ENCODE peak calls at places on chromosomes 12 and 14, in seven cellular contexts. One of them, this sample, is unnamed.

GRCh38 chr14:29749327-29749726 is 178.3 kb downstream of the PRKD1 start:
- DNase-seq in stomach: no peak
- DNase-seq in AG10803: peak; percentile 44
- DNase-seq in CD4-positive, alpha-beta T cell: no peak
- DNase-seq in heart left ventricle: no peak
- DNase-seq in GM20000: no peak
- DNase-seq in body of pancreas: no peak
- DNase-seq in this sample: no peak

GRCh38 chr14:89983375-89983774 is 27.6 kb downstream of the TDP1 start:
- DNase-seq in GM20000: no peak
- DNase-seq in AG10803: no peak
- DNase-seq in CD4-positive, alpha-beta T cell: no peak
- DNase-seq in body of pancreas: no peak
- DNase-seq in heart left ventricle: no peak
- DNase-seq in stomach: no peak
- DNase-seq in this sample: no peak

GRCh38 chr12:57454566-57455373 is at the start of gene INHBE:
- DNase-seq in heart left ventricle: no peak
- DNase-seq in GM20000: no peak
- DNase-seq in CD4-positive, alpha-beta T cell: no peak
- DNase-seq in stomach: no peak
- DNase-seq in AG10803: peak; percentile 96
- DNase-seq in body of pancreas: peak; percentile 63
- DNase-seq in this sample: peak; percentile 77

GRCh38 chr14:61764342-61765122 is 2.3 kb downstream of the SNAPC1 start:
- DNase-seq in stomach: no peak
- DNase-seq in GM20000: no peak
- DNase-seq in AG10803: no peak
- DNase-seq in heart left ventricle: no peak
- DNase-seq in CD4-positive, alpha-beta T cell: no peak
- DNase-seq in body of pancreas: no peak
- DNase-seq in this sample: no peak

GRCh38 chr12:15599266-15600037 is 189.7 kb downstream of the EPS8 start:
- DNase-seq in heart left ventricle: peak; percentile 65
- DNase-seq in CD4-positive, alpha-beta T cell: no peak
- DNase-seq in GM20000: no peak
- DNase-seq in AG10803: peak; percentile 77
- DNase-seq in stomach: no peak
- DNase-seq in body of pancreas: peak; percentile 25
- DNase-seq in this sample: no peak

GRCh38 chr12:19451196-19451595 is 11.9 kb downstream of the AEBP2 start:
- DNase-seq in GM20000: no peak
- DNase-seq in stomach: no peak
- DNase-seq in body of pancreas: no peak
- DNase-seq in CD4-positive, alpha-beta T cell: no peak
- DNase-seq in AG10803: no peak
- DNase-seq in heart left ventricle: no peak
- DNase-seq in this sample: no peak

GRCh38 chr14:24129410-24129998 is 955 bp upstream of the FITM1 start:
- DNase-seq in GM20000: no peak
- DNase-seq in body of pancreas: no peak
- DNase-seq in CD4-positive, alpha-beta T cell: no peak
- DNase-seq in stomach: no peak
- DNase-seq in AG10803: no peak
- DNase-seq in heart left ventricle: no peak
- DNase-seq in this sample: no peak

GRCh38 chr12:54230555-54230954 is 41.8 kb upstream of the SMUG1 start:
- DNase-seq in heart left ventricle: no peak
- DNase-seq in body of pancreas: no peak
- DNase-seq in GM20000: no peak
- DNase-seq in stomach: no peak
- DNase-seq in AG10803: no peak
- DNase-seq in CD4-positive, alpha-beta T cell: no peak
- DNase-seq in this sample: no peak

GRCh38 chr12:123949118-123949774 is 23.4 kb downstream of the CCDC92 start:
- DNase-seq in body of pancreas: no peak
- DNase-seq in heart left ventricle: no peak
- DNase-seq in GM20000: no peak
- DNase-seq in AG10803: no peak
- DNase-seq in CD4-positive, alpha-beta T cell: no peak
- DNase-seq in stomach: no peak
- DNase-seq in this sample: no peak

GRCh38 chr14:90815817-90816662 is at the start of gene TTC7B:
- DNase-seq in AG10803: peak; percentile 25
- DNase-seq in body of pancreas: peak; percentile 54
- DNase-seq in heart left ventricle: peak; percentile 50
- DNase-seq in GM20000: peak; percentile 92
- DNase-seq in stomach: peak; percentile 51
- DNase-seq in CD4-positive, alpha-beta T cell: no peak
- DNase-seq in this sample: no peak

GRCh38 chr14:23816371-23816770 is 137.2 kb upstream of the DHRS4 start:
- DNase-seq in stomach: no peak
- DNase-seq in heart left ventricle: no peak
- DNase-seq in CD4-positive, alpha-beta T cell: no peak
- DNase-seq in AG10803: no peak
- DNase-seq in GM20000: no peak
- DNase-seq in body of pancreas: no peak
- DNase-seq in this sample: no peak

GRCh38 chr14:67426983-67427601 is 15.1 kb upstream of the PLEK2 start:
- DNase-seq in GM20000: peak; percentile 83
- DNase-seq in CD4-positive, alpha-beta T cell: peak; percentile 67
- DNase-seq in heart left ventricle: peak; percentile 72
- DNase-seq in AG10803: peak; percentile 81
- DNase-seq in body of pancreas: peak; percentile 88
- DNase-seq in stomach: peak; percentile 82
- DNase-seq in this sample: no peak

GRCh38 chr12:53066594-53066978 is 12.6 kb downstream of the SPRYD3 start:
- DNase-seq in stomach: peak; percentile 22
- DNase-seq in GM20000: no peak
- DNase-seq in heart left ventricle: no peak
- DNase-seq in body of pancreas: no peak
- DNase-seq in CD4-positive, alpha-beta T cell: no peak
- DNase-seq in AG10803: no peak
- DNase-seq in this sample: no peak

GRCh38 chr14:21070083-21070609 is at the start of gene ARHGEF40:
- DNase-seq in stomach: peak; percentile 74
- DNase-seq in CD4-positive, alpha-beta T cell: no peak
- DNase-seq in body of pancreas: peak; percentile 78
- DNase-seq in GM20000: peak; percentile 70
- DNase-seq in heart left ventricle: peak; percentile 77
- DNase-seq in AG10803: peak; percentile 56
- DNase-seq in this sample: no peak

GRCh38 chr14:64965356-64966000 is 6.7 kb downstream of the RAB15 start:
- DNase-seq in heart left ventricle: no peak
- DNase-seq in AG10803: no peak
- DNase-seq in stomach: no peak
- DNase-seq in body of pancreas: no peak
- DNase-seq in GM20000: no peak
- DNase-seq in CD4-positive, alpha-beta T cell: no peak
- DNase-seq in this sample: no peak

GRCh38 chr12:124862768-124863408 is 776 bp downstream of the SCARB1 start:
- DNase-seq in heart left ventricle: no peak
- DNase-seq in stomach: no peak
- DNase-seq in CD4-positive, alpha-beta T cell: no peak
- DNase-seq in GM20000: peak; percentile 63
- DNase-seq in AG10803: peak; percentile 6
- DNase-seq in body of pancreas: peak; percentile 30
- DNase-seq in this sample: no peak

GRCh38 chr12:73125148-73125547 is 853.0 kb downstream of the TRHDE start:
- DNase-seq in stomach: no peak
- DNase-seq in body of pancreas: no peak
- DNase-seq in heart left ventricle: no peak
- DNase-seq in CD4-positive, alpha-beta T cell: no peak
- DNase-seq in GM20000: no peak
- DNase-seq in AG10803: no peak
- DNase-seq in this sample: no peak

GRCh38 chr12:38921025-38921677 is 15.8 kb upstream of the CPNE8 start:
- DNase-seq in AG10803: peak; percentile 49
- DNase-seq in body of pancreas: peak; percentile 56
- DNase-seq in GM20000: peak; percentile 42
- DNase-seq in stomach: peak; percentile 50
- DNase-seq in CD4-positive, alpha-beta T cell: no peak
- DNase-seq in heart left ventricle: peak; percentile 12
- DNase-seq in this sample: no peak

GRCh38 chr14:59360923-59361794 is 104.0 kb downstream of the GPR135 start:
- DNase-seq in stomach: peak; percentile 59
- DNase-seq in CD4-positive, alpha-beta T cell: no peak
- DNase-seq in AG10803: peak; percentile 43
- DNase-seq in GM20000: no peak
- DNase-seq in heart left ventricle: peak; percentile 75
- DNase-seq in body of pancreas: peak; percentile 48
- DNase-seq in this sample: no peak

GRCh38 chr14:80212025-80212402 is 710 bp upstream of the DIO2 start:
- DNase-seq in body of pancreas: no peak
- DNase-seq in AG10803: peak; percentile 60
- DNase-seq in heart left ventricle: no peak
- DNase-seq in GM20000: peak; percentile 9
- DNase-seq in stomach: no peak
- DNase-seq in CD4-positive, alpha-beta T cell: no peak
- DNase-seq in this sample: peak; percentile 49

GRCh38 chr12:109888179-109889020 is 8.1 kb upstream of the GLTP start:
- DNase-seq in GM20000: no peak
- DNase-seq in body of pancreas: no peak
- DNase-seq in AG10803: peak; percentile 97
- DNase-seq in heart left ventricle: no peak
- DNase-seq in CD4-positive, alpha-beta T cell: no peak
- DNase-seq in stomach: no peak
- DNase-seq in this sample: peak; percentile 86

GRCh38 chr14:67359319-67359774 is 257 bp downstream of the ATP6V1D start:
- DNase-seq in AG10803: peak; percentile 64
- DNase-seq in heart left ventricle: peak; percentile 12
- DNase-seq in body of pancreas: peak; percentile 22
- DNase-seq in CD4-positive, alpha-beta T cell: no peak
- DNase-seq in GM20000: no peak
- DNase-seq in stomach: no peak
- DNase-seq in this sample: no peak

GRCh38 chr14:32560213-32560857 is 231.2 kb downstream of the AKAP6 start:
- DNase-seq in GM20000: peak; percentile 41
- DNase-seq in heart left ventricle: peak; percentile 42
- DNase-seq in body of pancreas: peak; percentile 55
- DNase-seq in stomach: peak; percentile 31
- DNase-seq in AG10803: peak; percentile 93
- DNase-seq in CD4-positive, alpha-beta T cell: no peak
- DNase-seq in this sample: peak; percentile 64

GRCh38 chr14:73203527-73203926 is 33.8 kb upstream of the PAPLN start:
- DNase-seq in heart left ventricle: no peak
- DNase-seq in AG10803: no peak
- DNase-seq in stomach: no peak
- DNase-seq in GM20000: no peak
- DNase-seq in body of pancreas: no peak
- DNase-seq in CD4-positive, alpha-beta T cell: no peak
- DNase-seq in this sample: no peak

GRCh38 chr14:91318911-91319310 is 74.4 kb upstream of the GPR68 start:
- DNase-seq in GM20000: no peak
- DNase-seq in heart left ventricle: no peak
- DNase-seq in CD4-positive, alpha-beta T cell: no peak
- DNase-seq in AG10803: no peak
- DNase-seq in body of pancreas: no peak
- DNase-seq in stomach: no peak
- DNase-seq in this sample: no peak

GRCh38 chr14:50667491-50668007 is 557 bp downstream of the SAV1 start:
- DNase-seq in stomach: peak; percentile 48
- DNase-seq in body of pancreas: peak; percentile 57
- DNase-seq in heart left ventricle: no peak
- DNase-seq in AG10803: no peak
- DNase-seq in GM20000: peak; percentile 32
- DNase-seq in CD4-positive, alpha-beta T cell: peak; percentile 7
- DNase-seq in this sample: no peak
- TF ChIP-seq CTCF in stomach: no peak
- TF ChIP-seq CTCF in body of pancreas: no peak
- TF ChIP-seq CTCF in heart left ventricle: no peak
- TF ChIP-seq CTCF in AG10803: no peak
- TF ChIP-seq CTCF in GM20000: no peak
- TF ChIP-seq CTCF in CD4-positive, alpha-beta T cell: no peak
- TF ChIP-seq CTCF in this sample: no peak

GRCh38 chr12:116090516-116090915 is 187.0 kb downstream of the MED13L start:
- DNase-seq in CD4-positive, alpha-beta T cell: no peak
- DNase-seq in body of pancreas: no peak
- DNase-seq in AG10803: no peak
- DNase-seq in stomach: no peak
- DNase-seq in heart left ventricle: no peak
- DNase-seq in GM20000: no peak
- DNase-seq in this sample: no peak

GRCh38 chr12:116091579-116091978 is 185.9 kb downstream of the MED13L start:
- DNase-seq in body of pancreas: no peak
- DNase-seq in CD4-positive, alpha-beta T cell: no peak
- DNase-seq in stomach: no peak
- DNase-seq in AG10803: peak; percentile 49
- DNase-seq in GM20000: no peak
- DNase-seq in heart left ventricle: no peak
- DNase-seq in this sample: no peak

GRCh38 chr12:116093915-116094314 is 183.6 kb downstream of the MED13L start:
- DNase-seq in CD4-positive, alpha-beta T cell: no peak
- DNase-seq in AG10803: no peak
- DNase-seq in GM20000: no peak
- DNase-seq in body of pancreas: no peak
- DNase-seq in stomach: no peak
- DNase-seq in heart left ventricle: no peak
- DNase-seq in this sample: no peak

GRCh38 chr12:116092776-116093175 is 184.7 kb downstream of the MED13L start:
- DNase-seq in heart left ventricle: no peak
- DNase-seq in AG10803: no peak
- DNase-seq in GM20000: no peak
- DNase-seq in stomach: no peak
- DNase-seq in CD4-positive, alpha-beta T cell: no peak
- DNase-seq in body of pancreas: no peak
- DNase-seq in this sample: no peak

DNA sequence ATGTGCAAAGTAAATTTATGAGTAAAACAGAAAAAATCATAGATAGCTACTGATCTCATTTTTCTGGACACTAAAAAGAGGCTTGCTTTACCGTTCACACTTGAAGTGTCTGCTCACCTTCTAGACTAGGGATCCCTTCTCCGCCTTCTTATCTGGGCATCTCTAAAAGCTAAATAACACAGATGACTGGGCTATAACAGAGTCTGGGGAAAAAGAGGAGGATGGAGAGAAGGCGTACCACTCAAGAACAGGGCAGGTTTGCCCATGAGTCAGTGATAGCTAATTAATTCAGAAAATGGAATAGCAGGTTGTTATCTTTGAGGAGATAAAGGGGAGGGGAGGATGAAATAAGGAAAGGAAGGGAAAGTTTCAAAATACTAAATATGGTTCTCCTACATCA is 185.3 kb downstream of the MED13L start:
- DNase-seq in body of pancreas: no peak
- DNase-seq in heart left ventricle: no peak
- DNase-seq in AG10803: no peak
- DNase-seq in CD4-positive, alpha-beta T cell: no peak
- DNase-seq in GM20000: no peak
- DNase-seq in stomach: no peak
- DNase-seq in this sample: no peak
- TF ChIP-seq CTCF in body of pancreas: no peak
- TF ChIP-seq CTCF in heart left ventricle: no peak
- TF ChIP-seq CTCF in AG10803: no peak
- TF ChIP-seq CTCF in CD4-positive, alpha-beta T cell: no peak
- TF ChIP-seq CTCF in GM20000: no peak
- TF ChIP-seq CTCF in stomach: no peak
- TF ChIP-seq CTCF in this sample: no peak

GRCh38 chr14:102333395-102333794 is 13.8 kb downstream of the ZNF839 start:
- DNase-seq in body of pancreas: no peak
- DNase-seq in CD4-positive, alpha-beta T cell: no peak
- DNase-seq in AG10803: no peak
- DNase-seq in GM20000: no peak
- DNase-seq in heart left ventricle: no peak
- DNase-seq in stomach: no peak
- DNase-seq in this sample: no peak
- TF ChIP-seq CTCF in body of pancreas: no peak
- TF ChIP-seq CTCF in CD4-positive, alpha-beta T cell: no peak
- TF ChIP-seq CTCF in AG10803: no peak
- TF ChIP-seq CTCF in GM20000: no peak
- TF ChIP-seq CTCF in heart left ventricle: no peak
- TF ChIP-seq CTCF in stomach: no peak
- TF ChIP-seq CTCF in this sample: no peak

GRCh38 chr14:51654549-51654879 is 2.8 kb downstream of the FRMD6 start:
- DNase-seq in body of pancreas: no peak
- DNase-seq in AG10803: no peak
- DNase-seq in stomach: no peak
- DNase-seq in GM20000: no peak
- DNase-seq in heart left ventricle: no peak
- DNase-seq in CD4-positive, alpha-beta T cell: no peak
- DNase-seq in this sample: no peak
- TF ChIP-seq CTCF in body of pancreas: no peak
- TF ChIP-seq CTCF in AG10803: no peak
- TF ChIP-seq CTCF in stomach: no peak
- TF ChIP-seq CTCF in GM20000: no peak
- TF ChIP-seq CTCF in heart left ventricle: no peak
- TF ChIP-seq CTCF in CD4-positive, alpha-beta T cell: no peak
- TF ChIP-seq CTCF in this sample: no peak